ENCODE peak calls at places on chromosome 14, in nine cellular contexts. One of them, this sample, is unnamed.

GRCh38 chr14:97329701-97330100 is 532.5 kb downstream of the VRK1 start:
- DNase-seq in esophagus squamous epithelium: no peak
- DNase-seq in adrenal gland: no peak
- DNase-seq in body of pancreas: no peak
- DNase-seq in osteoblast: no peak
- DNase-seq in coronary artery: no peak
- DNase-seq in lower lobe of right lung: no peak
- DNase-seq in left ventricle myocardium inferior: no peak
- DNase-seq in endodermal cell: peak; percentile 52
- DNase-seq in this sample: no peak

GRCh38 chr14:86334355-86334754 is 804.4 kb downstream of the FLRT2 start:
- DNase-seq in left ventricle myocardium inferior: no peak
- DNase-seq in adrenal gland: no peak
- DNase-seq in lower lobe of right lung: no peak
- DNase-seq in esophagus squamous epithelium: no peak
- DNase-seq in endodermal cell: no peak
- DNase-seq in coronary artery: no peak
- DNase-seq in body of pancreas: no peak
- DNase-seq in osteoblast: no peak
- DNase-seq in this sample: no peak

GRCh38 chr14:39957987-39958386 is 525.8 kb upstream of the FBXO33 start:
- DNase-seq in left ventricle myocardium inferior: no peak
- DNase-seq in coronary artery: no peak
- DNase-seq in adrenal gland: no peak
- DNase-seq in endodermal cell: no peak
- DNase-seq in lower lobe of right lung: no peak
- DNase-seq in osteoblast: no peak
- DNase-seq in esophagus squamous epithelium: no peak
- DNase-seq in body of pancreas: no peak
- DNase-seq in this sample: no peak

GRCh38 chr14:67524152-67524963 is 8.7 kb upstream of the PLEKHH1 start:
- DNase-seq in lower lobe of right lung: no peak
- DNase-seq in esophagus squamous epithelium: no peak
- DNase-seq in endodermal cell: no peak
- DNase-seq in body of pancreas: no peak
- DNase-seq in coronary artery: no peak
- DNase-seq in left ventricle myocardium inferior: no peak
- DNase-seq in osteoblast: no peak
- DNase-seq in adrenal gland: no peak
- DNase-seq in this sample: no peak

GRCh38 chr14:93102141-93102540 is 13.6 kb downstream of the ITPK1 start:
- DNase-seq in body of pancreas: no peak
- DNase-seq in endodermal cell: no peak
- DNase-seq in esophagus squamous epithelium: no peak
- DNase-seq in left ventricle myocardium inferior: no peak
- DNase-seq in lower lobe of right lung: no peak
- DNase-seq in adrenal gland: no peak
- DNase-seq in coronary artery: no peak
- DNase-seq in osteoblast: no peak
- DNase-seq in this sample: no peak

GRCh38 chr14:70789361-70789760 is 20.0 kb downstream of the MAP3K9 start:
- DNase-seq in endodermal cell: no peak
- DNase-seq in body of pancreas: no peak
- DNase-seq in osteoblast: no peak
- DNase-seq in adrenal gland: peak; percentile 44
- DNase-seq in lower lobe of right lung: peak; percentile 66
- DNase-seq in left ventricle myocardium inferior: no peak
- DNase-seq in coronary artery: no peak
- DNase-seq in esophagus squamous epithelium: no peak
- DNase-seq in this sample: no peak

GRCh38 chr14:68199465-68200145 is 380.0 kb downstream of the RAD51B start:
- DNase-seq in coronary artery: peak; percentile 75
- DNase-seq in endodermal cell: peak; percentile 72
- DNase-seq in adrenal gland: no peak
- DNase-seq in osteoblast: peak; percentile 31
- DNase-seq in lower lobe of right lung: no peak
- DNase-seq in body of pancreas: peak; percentile 59
- DNase-seq in esophagus squamous epithelium: no peak
- DNase-seq in left ventricle myocardium inferior: peak; percentile 18
- DNase-seq in this sample: no peak

GRCh38 chr14:101704140-101704539 is 57.4 kb upstream of the PPP2R5C start:
- DNase-seq in adrenal gland: no peak
- DNase-seq in esophagus squamous epithelium: no peak
- DNase-seq in endodermal cell: no peak
- DNase-seq in left ventricle myocardium inferior: no peak
- DNase-seq in lower lobe of right lung: no peak
- DNase-seq in body of pancreas: no peak
- DNase-seq in coronary artery: no peak
- DNase-seq in osteoblast: no peak
- DNase-seq in this sample: no peak

GRCh38 chr14:60064491-60065072 is 27.1 kb upstream of the PCNX4 start:
- DNase-seq in body of pancreas: no peak
- DNase-seq in left ventricle myocardium inferior: no peak
- DNase-seq in coronary artery: no peak
- DNase-seq in lower lobe of right lung: no peak
- DNase-seq in endodermal cell: no peak
- DNase-seq in osteoblast: no peak
- DNase-seq in esophagus squamous epithelium: no peak
- DNase-seq in adrenal gland: no peak
- DNase-seq in this sample: no peak

GRCh38 chr14:28381656-28382055 is 384.9 kb upstream of the FOXG1 start:
- DNase-seq in adrenal gland: no peak
- DNase-seq in coronary artery: no peak
- DNase-seq in lower lobe of right lung: no peak
- DNase-seq in esophagus squamous epithelium: no peak
- DNase-seq in osteoblast: no peak
- DNase-seq in endodermal cell: no peak
- DNase-seq in body of pancreas: no peak
- DNase-seq in left ventricle myocardium inferior: no peak
- DNase-seq in this sample: no peak

GRCh38 chr14:75876526-75876925 is 105.3 kb downstream of the TGFB3 start:
- DNase-seq in endodermal cell: no peak
- DNase-seq in lower lobe of right lung: no peak
- DNase-seq in left ventricle myocardium inferior: no peak
- DNase-seq in coronary artery: no peak
- DNase-seq in osteoblast: no peak
- DNase-seq in esophagus squamous epithelium: no peak
- DNase-seq in adrenal gland: no peak
- DNase-seq in body of pancreas: peak; percentile 41
- DNase-seq in this sample: no peak

GRCh38 chr14:99995700-99996356 is 69.4 kb upstream of the EVL start:
- DNase-seq in body of pancreas: peak; percentile 73
- DNase-seq in osteoblast: no peak
- DNase-seq in left ventricle myocardium inferior: peak; percentile 30
- DNase-seq in endodermal cell: peak; percentile 91
- DNase-seq in adrenal gland: peak; percentile 78
- DNase-seq in coronary artery: no peak
- DNase-seq in lower lobe of right lung: peak; percentile 67
- DNase-seq in esophagus squamous epithelium: no peak
- DNase-seq in this sample: no peak

GRCh38 chr14:53531151-53531550 is 378.0 kb upstream of the DDHD1 start:
- DNase-seq in left ventricle myocardium inferior: no peak
- DNase-seq in coronary artery: no peak
- DNase-seq in body of pancreas: no peak
- DNase-seq in esophagus squamous epithelium: no peak
- DNase-seq in lower lobe of right lung: no peak
- DNase-seq in endodermal cell: no peak
- DNase-seq in adrenal gland: no peak
- DNase-seq in osteoblast: no peak
- DNase-seq in this sample: no peak

GRCh38 chr14:22555573-22556011 is 33.4 kb downstream of the DAD1 start:
- DNase-seq in lower lobe of right lung: no peak
- DNase-seq in coronary artery: no peak
- DNase-seq in adrenal gland: no peak
- DNase-seq in endodermal cell: no peak
- DNase-seq in body of pancreas: no peak
- DNase-seq in osteoblast: peak; percentile 57
- DNase-seq in esophagus squamous epithelium: no peak
- DNase-seq in left ventricle myocardium inferior: no peak
- DNase-seq in this sample: no peak

DNA sequence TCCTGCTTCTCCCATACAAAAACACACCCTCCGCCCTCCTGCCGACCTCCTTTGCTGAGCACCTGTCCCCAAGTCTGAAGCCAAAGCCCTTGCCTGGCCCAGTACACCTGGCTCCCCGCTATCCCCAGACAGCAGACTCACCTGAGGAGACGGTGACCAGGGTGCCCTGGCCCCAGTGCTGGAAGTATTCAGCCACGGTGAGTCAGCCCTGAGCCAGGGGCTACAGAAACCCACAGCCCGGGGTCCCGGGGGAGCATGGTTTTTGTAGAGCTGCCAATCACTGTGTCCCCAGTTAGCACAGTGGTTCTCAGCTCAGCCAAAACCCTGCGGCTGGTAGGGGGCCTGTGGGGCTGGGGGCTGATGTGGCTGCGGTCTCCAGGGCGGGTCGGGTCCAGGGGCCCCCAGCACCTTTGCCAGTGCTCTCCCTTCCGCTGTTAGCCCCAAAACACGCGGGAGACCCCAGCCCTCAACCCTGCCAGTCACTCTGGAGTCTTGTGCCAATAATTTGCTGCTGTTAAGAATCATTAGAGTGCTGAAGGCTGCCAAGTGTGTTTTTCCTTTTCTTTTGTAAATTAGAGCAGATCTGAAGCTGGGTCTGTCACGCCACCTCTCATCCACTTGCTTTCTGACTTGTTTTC is 339.0 kb downstream of the TMEM121 start:
- DNase-seq in coronary artery: no peak
- DNase-seq in left ventricle myocardium inferior: peak; percentile 12
- DNase-seq in osteoblast: peak; percentile 58
- DNase-seq in body of pancreas: no peak
- DNase-seq in endodermal cell: peak; percentile 3
- DNase-seq in esophagus squamous epithelium: no peak
- DNase-seq in adrenal gland: no peak
- DNase-seq in lower lobe of right lung: no peak
- DNase-seq in this sample: no peak
- H3K4me3 ChIP-seq in coronary artery: no peak overlapping the region
- H3K4me3 ChIP-seq in left ventricle myocardium inferior: no peak overlapping the region
- H3K4me3 ChIP-seq in osteoblast: no peak overlapping the region
- H3K4me3 ChIP-seq in body of pancreas: no peak overlapping the region
- H3K4me3 ChIP-seq in endodermal cell: no peak overlapping the region
- H3K4me3 ChIP-seq in esophagus squamous epithelium: no peak overlapping the region
- H3K4me3 ChIP-seq in adrenal gland: no peak overlapping the region
- H3K4me3 ChIP-seq in lower lobe of right lung: no peak overlapping the region
- H3K4me3 ChIP-seq in this sample: no peak overlapping the region

DNA sequence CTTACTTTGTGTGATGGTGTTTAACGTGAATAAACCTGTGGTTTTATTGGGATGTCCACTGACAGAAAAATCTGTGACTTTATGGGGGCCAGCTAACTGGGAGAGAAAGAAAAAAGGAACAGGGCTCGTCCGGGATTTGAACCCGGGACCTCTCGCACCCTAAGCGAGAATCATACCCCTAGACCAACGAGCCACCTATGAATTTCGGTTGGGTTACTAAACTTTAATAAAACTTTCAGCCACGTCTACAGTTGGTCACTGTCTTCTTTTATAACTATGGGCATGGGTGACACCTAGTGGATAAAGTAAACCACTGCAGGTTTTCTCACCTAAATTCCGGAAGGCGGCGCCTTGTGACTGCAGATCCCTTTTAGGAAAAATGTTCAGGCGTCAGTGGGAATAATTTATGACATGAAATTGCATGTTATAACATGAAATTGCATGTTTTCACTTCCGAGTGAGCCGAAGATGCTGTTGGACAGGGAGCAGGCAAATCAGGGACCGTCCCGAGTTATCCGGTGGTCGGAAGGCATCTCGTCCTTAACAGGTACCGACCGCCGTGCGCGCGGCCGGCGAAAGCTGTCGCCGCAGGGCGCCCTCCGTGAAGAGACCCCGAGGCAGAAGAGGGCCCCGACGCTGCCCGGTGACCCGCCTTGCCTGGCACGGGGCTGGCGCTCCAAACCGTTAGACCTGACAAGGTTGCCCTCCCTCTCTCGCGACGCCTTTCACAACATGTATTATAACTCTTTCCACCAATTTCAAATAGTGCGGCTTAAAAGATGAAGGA is 18.2 kb upstream of the RNASE12 start:
- DNase-seq in adrenal gland: peak; percentile 83
- DNase-seq in esophagus squamous epithelium: no peak
- DNase-seq in left ventricle myocardium inferior: peak; percentile 42
- DNase-seq in osteoblast: peak; percentile 93
- DNase-seq in coronary artery: no peak
- DNase-seq in body of pancreas: peak; percentile 78
- DNase-seq in lower lobe of right lung: peak; percentile 64
- DNase-seq in endodermal cell: peak; percentile 91
- DNase-seq in this sample: peak; percentile 81
- H3K27ac ChIP-seq in adrenal gland: peak overlapping the region; percentile 26
- H3K27ac ChIP-seq in esophagus squamous epithelium: peak overlapping the region; percentile 70
- H3K27ac ChIP-seq in left ventricle myocardium inferior: peak overlapping the region; percentile 76
- H3K27ac ChIP-seq in osteoblast: peak overlapping the region; percentile 12
- H3K27ac ChIP-seq in coronary artery: peak overlapping the region; percentile 86
- H3K27ac ChIP-seq in body of pancreas: peak overlapping the region; percentile 36
- H3K27ac ChIP-seq in lower lobe of right lung: peak overlapping the region; percentile 70
- H3K27ac ChIP-seq in endodermal cell: no peak overlapping the region
- H3K27ac ChIP-seq in this sample: peak overlapping the region; percentile 58

DNA sequence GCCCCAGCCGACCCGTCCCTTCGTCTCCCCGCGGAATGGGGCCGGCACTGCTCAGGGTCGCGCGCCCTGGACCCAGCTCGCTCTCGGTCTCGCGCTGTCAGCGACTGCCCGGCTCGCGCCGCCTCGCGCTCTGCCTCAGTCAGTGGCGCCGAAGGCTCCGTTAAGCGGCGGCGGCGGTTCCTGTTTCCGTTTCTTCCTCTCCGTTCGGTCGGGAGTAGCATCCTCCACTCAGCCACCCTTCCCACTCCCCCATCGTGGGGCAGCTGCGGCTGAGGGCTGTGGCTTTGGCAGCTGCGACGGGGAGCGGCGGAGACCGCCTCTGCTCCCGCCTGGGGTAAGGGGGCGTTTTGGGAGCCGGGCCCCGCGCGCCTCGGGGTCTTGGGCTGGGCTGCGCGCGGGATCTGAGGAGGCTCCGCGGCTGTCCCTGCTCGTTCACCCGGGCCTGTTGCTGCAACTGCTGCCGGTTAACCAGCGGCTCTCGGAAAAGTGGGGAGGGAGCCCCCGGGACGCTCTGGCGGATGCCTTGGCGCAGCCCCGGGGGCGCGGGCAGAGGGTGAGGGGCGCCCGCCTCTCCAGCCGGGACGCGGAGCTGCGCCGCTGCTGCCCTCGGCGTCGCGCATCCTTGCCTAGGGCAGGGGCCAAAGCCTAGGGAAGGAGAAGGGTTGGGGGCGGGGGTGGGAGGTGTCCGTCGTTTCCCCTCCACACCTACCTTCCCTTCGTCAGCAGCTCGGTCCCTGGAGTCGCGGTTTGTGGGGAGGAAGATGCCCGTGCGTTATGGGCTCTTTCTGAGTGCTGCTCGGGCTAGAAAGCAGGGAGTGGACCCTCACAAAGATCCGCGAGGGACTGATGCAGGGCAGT is 580 bp downstream of the FUT8 start:
- DNase-seq in left ventricle myocardium inferior: peak; percentile 14
- DNase-seq in lower lobe of right lung: peak; percentile 84
- DNase-seq in esophagus squamous epithelium: no peak
- DNase-seq in body of pancreas: peak; percentile 15
- DNase-seq in osteoblast: peak; percentile 88
- DNase-seq in endodermal cell: peak; percentile 82
- DNase-seq in coronary artery: peak; percentile 86
- DNase-seq in adrenal gland: peak; percentile 78
- DNase-seq in this sample: peak; percentile 20
- TF ChIP-seq CTCF in left ventricle myocardium inferior: no peak
- TF ChIP-seq CTCF in lower lobe of right lung: no peak
- TF ChIP-seq CTCF in esophagus squamous epithelium: peak; percentile 5
- TF ChIP-seq CTCF in body of pancreas: no peak
- TF ChIP-seq CTCF in osteoblast: no peak
- TF ChIP-seq CTCF in endodermal cell: no peak
- TF ChIP-seq CTCF in coronary artery: no peak
- TF ChIP-seq CTCF in adrenal gland: no peak
- TF ChIP-seq CTCF in this sample: no peak

GRCh38 chr14:24172871-24173281 is 996 bp downstream of the REC8 start:
- DNase-seq in lower lobe of right lung: no peak
- DNase-seq in coronary artery: no peak
- DNase-seq in osteoblast: no peak
- DNase-seq in body of pancreas: no peak
- DNase-seq in esophagus squamous epithelium: no peak
- DNase-seq in adrenal gland: no peak
- DNase-seq in endodermal cell: no peak
- DNase-seq in left ventricle myocardium inferior: no peak
- DNase-seq in this sample: no peak
- H3K4me3 ChIP-seq in lower lobe of right lung: peak overlapping the region; percentile 44
- H3K4me3 ChIP-seq in coronary artery: no peak overlapping the region
- H3K4me3 ChIP-seq in osteoblast: no peak overlapping the region
- H3K4me3 ChIP-seq in body of pancreas: no peak overlapping the region
- H3K4me3 ChIP-seq in esophagus squamous epithelium: peak overlapping the region; percentile 34
- H3K4me3 ChIP-seq in adrenal gland: no peak overlapping the region
- H3K4me3 ChIP-seq in endodermal cell: peak overlapping the region; percentile 85
- H3K4me3 ChIP-seq in left ventricle myocardium inferior: no peak overlapping the region
- H3K4me3 ChIP-seq in this sample: no peak overlapping the region